ENCODE peak calls at places on chromosomes 16 and 17, in five cellular contexts. R is testis; H is IMR-90; N is mammary epithelial cell; X is CD4-positive, CD25-positive, alpha-beta regulatory T cell. O is an unnamed sample.

GRCh38 chr17:19386974-19387920 is at the start of gene MFAP4:
- DNase-seq in R (peak; percentile 74), H (peak; percentile 90), N (no peak), X (no peak), O (peak; percentile 92)

GRCh38 chr17:1193300-1193699 is 13.5 kb upstream of the ABR start:
- DNase-seq in R (no peak), H (no peak), N (no peak), X (no peak), O (no peak)

GRCh38 chr17:73030501-73030911 is 62.0 kb downstream of the SLC39A11 start:
- DNase-seq in R (no peak), H (peak; percentile 24), N (no peak), X (no peak), O (no peak)

GRCh38 chr16:7057458-7057857 is 275.2 kb upstream of the RBFOX1 start:
- DNase-seq in R (no peak), H (no peak), N (no peak), X (no peak), O (no peak)

GRCh38 chr16:4411684-4412083 is 4.7 kb downstream of the CORO7 start:
- DNase-seq in R (peak; percentile 87), H (peak; percentile 39), N (no peak), X (no peak), O (peak; percentile 96)

GRCh38 chr17:50482110-50482509 is 3.5 kb downstream of the RSAD1 start:
- DNase-seq in R (no peak), H (no peak), N (no peak), X (no peak), O (peak; percentile 58)

GRCh38 chr17:27241346-27241946 is 52.5 kb upstream of the WSB1 start:
- DNase-seq in R (no peak), H (peak; percentile 10), N (peak; percentile 90), X (no peak), O (no peak)

GRCh38 chr17:61338000-61338864 is 61.4 kb upstream of the TBX2 start:
- DNase-seq in R (no peak), H (peak; percentile 91), N (peak; percentile 40), X (no peak), O (peak; percentile 65)

GRCh38 chr16:57013268-57013667 is 23.9 kb downstream of the NLRC5 start:
- DNase-seq in R (no peak), H (peak; percentile 71), N (peak; percentile 68), X (no peak), O (no peak)

GRCh38 chr16:22425036-22425801 is 50.8 kb upstream of the CDR2 start:
- DNase-seq in R (peak; percentile 49), H (no peak), N (no peak), X (no peak), O (peak; percentile 78)
- H3K27ac ChIP-seq in R (peak overlapping the region; percentile 46), H (peak overlapping the region; percentile 39), N (no peak overlapping the region), X (no peak overlapping the region), O (peak overlapping the region; percentile 47)

GRCh38 chr16:8963010-8963824 is 489 bp downstream of the USP7 start:
- DNase-seq in R (no peak), H (no peak), N (no peak), X (no peak), O (peak; percentile 61)

GRCh38 chr16:8959921-8960787 is 3.6 kb downstream of the USP7 start:
- DNase-seq in R (peak; percentile 20), H (peak; percentile 37), N (no peak), X (peak; percentile 30), O (no peak)

GRCh38 chr16:8962393-8963009 is 1.2 kb downstream of the USP7 start:
- DNase-seq in R (peak; percentile 23), H (no peak), N (peak; percentile 43), X (peak; percentile 79), O (no peak)

GRCh38 chr16:8960788-8961109 is 3.0 kb downstream of the USP7 start:
- DNase-seq in R (no peak), H (no peak), N (no peak), X (no peak), O (no peak)

GRCh38 chr16:8961811-8962390 is 1.8 kb downstream of the USP7 start:
- DNase-seq in R (no peak), H (no peak), N (no peak), X (no peak), O (no peak)
- H3K4me1 ChIP-seq in R (peaks cover 54% of the 10 kb centered on the region), H (peaks cover 29% of the 10 kb centered on the region), N (peaks cover 32% of the 10 kb centered on the region), X (peaks cover 62% of the 10 kb centered on the region), O (peaks cover 32% of the 10 kb centered on the region)

GRCh38 chr16:73253922-73254480 is 206.1 kb upstream of the ZFHX3 start:
- DNase-seq in R (no peak), H (no peak), N (no peak), X (no peak), O (no peak)
- H3K4me3 ChIP-seq in R (no peak overlapping the region), H (no peak overlapping the region), N (no peak overlapping the region), X (no peak overlapping the region), O (no peak overlapping the region)

GRCh38 chr17:74328487-74328886 is 2.5 kb downstream of the KIF19 start:
- DNase-seq in R (no peak), H (no peak), N (no peak), X (no peak), O (no peak)

GRCh38 chr17:74332017-74332650 is 6.1 kb downstream of the KIF19 start:
- DNase-seq in R (no peak), H (no peak), N (no peak), X (no peak), O (no peak)

GRCh38 chr17:74330446-74330845 is 4.4 kb downstream of the KIF19 start:
- DNase-seq in R (peak; percentile 46), H (no peak), N (no peak), X (no peak), O (no peak)

GRCh38 chr17:74326506-74326905 is 480 bp downstream of the KIF19 start:
- DNase-seq in R (no peak), H (no peak), N (no peak), X (no peak), O (no peak)

GRCh38 chr17:74329378-74329777 is 3.4 kb downstream of the KIF19 start:
- DNase-seq in R (no peak), H (no peak), N (no peak), X (no peak), O (no peak)
- H3K27ac ChIP-seq in R (no peak overlapping the region), H (no peak overlapping the region), N (no peak overlapping the region), X (no peak overlapping the region), O (no peak overlapping the region)

DNA sequence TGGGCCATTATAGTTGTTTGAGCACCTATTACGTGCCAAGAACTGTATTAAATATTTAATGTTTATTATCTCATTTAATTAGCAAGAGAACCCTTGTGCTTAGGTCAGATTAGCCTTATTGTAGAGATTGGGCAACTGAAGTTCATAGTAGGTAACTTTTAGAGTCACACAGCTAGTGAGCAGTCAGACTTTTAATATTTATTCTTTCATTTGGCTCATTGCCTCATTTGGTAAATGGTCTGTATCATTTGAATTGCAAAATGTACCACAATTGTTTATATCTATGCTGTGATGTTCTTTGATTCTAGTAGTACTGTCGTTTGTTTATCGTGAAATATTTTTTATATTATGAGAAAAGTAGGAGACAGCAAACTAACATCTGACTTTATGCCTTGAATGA is 7.6 kb downstream of the CLTC start:
- DNase-seq in R (no peak), H (peak; percentile 67), N (no peak), X (no peak), O (no peak)
- H3K4me1 ChIP-seq in R (peaks cover 33% of the 10 kb centered on the region), H (peaks cover 19% of the 10 kb centered on the region), N (peaks cover 3% of the 10 kb centered on the region), X (peaks cover 43% of the 10 kb centered on the region), O (peaks cover 6% of the 10 kb centered on the region)

DNA sequence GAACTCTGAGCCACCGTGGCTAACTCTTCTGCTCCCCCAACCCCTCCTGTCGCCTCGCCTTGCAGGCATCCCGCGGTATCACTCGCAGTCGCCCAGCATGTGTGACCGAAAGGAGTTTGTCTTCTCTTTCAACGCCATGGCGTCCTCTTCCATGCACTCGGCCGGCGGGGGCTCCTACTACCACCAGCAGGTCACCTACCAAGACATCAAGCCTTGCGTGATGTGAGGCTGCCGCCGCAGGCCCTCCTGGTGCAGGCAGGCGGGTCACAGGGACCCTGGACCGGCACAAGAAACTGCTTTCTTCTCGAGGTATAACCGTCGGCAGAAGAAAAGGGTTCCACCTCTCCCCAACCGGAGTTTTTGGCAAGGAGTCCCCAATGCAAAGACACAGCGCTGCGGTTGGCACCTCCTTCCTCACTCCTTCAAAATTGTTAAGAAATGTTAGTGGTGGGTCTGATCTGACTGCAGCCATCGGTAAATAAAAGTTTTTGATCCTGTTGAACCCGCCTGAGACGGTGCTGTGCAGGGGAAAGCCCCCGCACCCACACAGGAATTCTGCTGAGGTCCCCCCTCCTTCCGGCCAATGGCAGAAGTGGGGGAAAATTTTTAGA is 2.6 kb downstream of the FOXF1 start:
- DNase-seq in R (no peak), H (peak; percentile 56), N (no peak), X (no peak), O (no peak)
- H3K4me3 ChIP-seq in R (no peak overlapping the region), H (peak overlapping the region; percentile 99), N (no peak overlapping the region), X (no peak overlapping the region), O (no peak overlapping the region)

GRCh38 chr17:30244853-30245385 is 9.4 kb upstream of the SLC6A4 start:
- DNase-seq in R (no peak), H (peak; percentile 89), N (peak; percentile 68), X (no peak), O (no peak)
- H3K27ac ChIP-seq in R (no peak overlapping the region), H (no peak overlapping the region), N (no peak overlapping the region), X (no peak overlapping the region), O (no peak overlapping the region)

DNA sequence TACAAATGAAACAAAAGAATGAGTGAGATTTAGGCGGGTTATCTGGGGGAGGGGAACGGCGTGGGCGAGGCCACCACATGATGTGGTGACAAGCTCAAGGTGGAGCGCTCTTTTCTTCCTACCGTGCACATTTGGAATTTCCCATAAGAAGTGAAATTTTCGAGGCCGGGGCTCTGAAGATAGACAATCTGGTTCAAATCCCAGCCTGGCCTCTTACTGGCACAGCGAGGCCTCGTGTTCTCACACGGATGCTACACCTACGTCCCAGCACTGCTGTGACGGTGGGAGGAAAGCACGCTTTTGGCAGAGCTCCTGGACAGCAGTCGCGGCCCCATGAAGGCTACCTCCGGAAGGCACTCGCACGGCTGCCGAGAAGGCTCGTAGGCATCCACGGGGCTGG is 25.2 kb downstream of the ZDHHC7 start:
- DNase-seq in R (no peak), H (no peak), N (no peak), X (no peak), O (no peak)
- H3K4me1 ChIP-seq in R (peaks cover 11% of the 10 kb centered on the region), H (peaks cover 27% of the 10 kb centered on the region), N (peaks cover 20% of the 10 kb centered on the region), X (no peaks in the 10 kb centered on the region), O (peaks cover 2% of the 10 kb centered on the region)

GRCh38 chr17:47299239-47299910 is 24.4 kb upstream of the EFCAB13 start:
- DNase-seq in R (no peak), H (no peak), N (no peak), X (no peak), O (no peak)

GRCh38 chr17:47300718-47301117 is 23.0 kb upstream of the EFCAB13 start:
- DNase-seq in R (no peak), H (no peak), N (no peak), X (no peak), O (no peak)

GRCh38 chr17:47301161-47301560 is 22.6 kb upstream of the EFCAB13 start:
- DNase-seq in R (no peak), H (no peak), N (no peak), X (no peak), O (no peak)

GRCh38 chr17:47304191-47304590 is 19.6 kb upstream of the EFCAB13 start:
- DNase-seq in R (no peak), H (no peak), N (no peak), X (no peak), O (no peak)

GRCh38 chr17:47301831-47302230 is 21.9 kb upstream of the EFCAB13 start:
- DNase-seq in R (no peak), H (no peak), N (no peak), X (no peak), O (no peak)
- H3K4me3 ChIP-seq in R (no peak overlapping the region), H (no peak overlapping the region), N (no peak overlapping the region), X (no peak overlapping the region), O (no peak overlapping the region)